ENCODE peak calls at places on chromosomes 3 and 15, in six cellular contexts. H, C, E, U, D and M are unnamed samples.

GRCh38 chr3:153163349-153164008 is 1.5 kb downstream of the RAP2B start:
- DNase-seq in D (no peak), H (peak), E (no peak), C (peak), U (no peak), M (no peak)

GRCh38 chr3:71066356-71066755 is 517.2 kb downstream of the FOXP1 start:
- DNase-seq in E (no peak), U (no peak), C (no peak), H (peak), D (no peak), M (no peak)

GRCh38 chr15:66390670-66391069 is 4.0 kb downstream of the MAP2K1 start:
- DNase-seq in C (peak), E (no peak), H (no peak), D (no peak), U (no peak), M (no peak)

GRCh38 chr3:113783980-113784379 is 37.1 kb downstream of the ATP6V1A start:
- DNase-seq in D (no peak), U (no peak), H (no peak), C (no peak), E (no peak), M (no peak)

GRCh38 chr15:59018833-59019232 is 31.4 kb downstream of the RNF111 start:
- DNase-seq in C (no peak), U (no peak), H (no peak), E (no peak), D (no peak), M (no peak)

GRCh38 chr3:55486857-55487375 is at the start of gene WNT5A:
- DNase-seq in U (no peak), C (peak), D (no peak), E (no peak), H (peak), M (peak)

GRCh38 chr3:57164606-57165573 is at the start of gene IL17RD:
- DNase-seq in U (peak), D (no peak), C (peak), E (peak), H (peak), M (peak)

GRCh38 chr15:84749111-84749991 is 959 bp downstream of the ZNF592 start:
- DNase-seq in H (peak), E (no peak), D (no peak), C (peak), U (no peak), M (no peak)

GRCh38 chr15:41775651-41776050 is 1.4 kb downstream of the MAPKBP1 start:
- DNase-seq in C (no peak), E (no peak), D (no peak), H (peak), U (no peak), M (no peak)

GRCh38 chr3:58322793-58323192 is 9.9 kb upstream of the PXK start:
- DNase-seq in H (no peak), C (no peak), E (no peak), U (no peak), D (no peak), M (no peak)

GRCh38 chr15:42102646-42103235 is 8.4 kb upstream of the PLA2G4D start:
- DNase-seq in E (no peak), U (no peak), H (peak), D (no peak), C (peak), M (no peak)

GRCh38 chr3:29853841-29854397 is 573.0 kb downstream of the RBMS3 start:
- DNase-seq in E (no peak), H (no peak), C (no peak), D (no peak), U (no peak), M (no peak)

GRCh38 chr3:10602769-10603768 is 97.7 kb upstream of the ATP2B2 start:
- DNase-seq in U (no peak), C (no peak), D (no peak), H (no peak), E (no peak), M (no peak)

GRCh38 chr3:193552911-193553310 is 1.8 kb downstream of the ATP13A4 start:
- DNase-seq in C (no peak), E (no peak), U (no peak), D (no peak), H (no peak), M (no peak)

GRCh38 chr3:100844063-100844936 is 135.0 kb downstream of the TFG start:
- DNase-seq in U (no peak), E (no peak), H (no peak), D (no peak), C (no peak), M (no peak)

GRCh38 chr3:77081240-77081661 is 41.4 kb downstream of the ROBO2 start:
- DNase-seq in U (no peak), D (peak), E (no peak), C (peak), H (no peak), M (no peak)

GRCh38 chr15:51093865-51094605 is 671 bp downstream of the TNFAIP8L3 start:
- DNase-seq in E (peak), H (peak), D (no peak), U (no peak), C (peak), M (no peak)

GRCh38 chr15:71085809-71086208 is 29.5 kb upstream of the THSD4 start:
- DNase-seq in C (no peak), U (no peak), E (no peak), H (no peak), D (no peak), M (no peak)

GRCh38 chr15:94387854-94388441 is 156.6 kb downstream of the MCTP2 start:
- DNase-seq in H (no peak), E (no peak), U (no peak), C (no peak), D (no peak), M (no peak)

GRCh38 chr3:161890147-161890625 is 393.6 kb downstream of the OTOL1 start:
- DNase-seq in U (peak), D (peak), E (peak), H (peak), C (peak), M (no peak)

GRCh38 chr15:78727561-78727960 is 83.7 kb downstream of the ADAMTS7 start:
- DNase-seq in C (no peak), U (no peak), E (no peak), D (no peak), H (no peak), M (no peak)

GRCh38 chr3:146308222-146308621 is 57.3 kb upstream of the PLSCR4 start:
- DNase-seq in D (peak), U (no peak), E (no peak), C (peak), H (peak), M (no peak)

GRCh38 chr3:105359098-105359762 is 7.5 kb upstream of the ALCAM start:
- DNase-seq in H (peak), E (no peak), U (no peak), D (no peak), C (peak), M (no peak)

GRCh38 chr3:141011511-141012262 is 39.5 kb upstream of the SPSB4 start:
- DNase-seq in D (no peak), C (peak), U (peak), H (peak), E (peak), M (peak)

GRCh38 chr3:78255403-78255802 is 1215.5 kb downstream of the ROBO2 start:
- DNase-seq in D (peak), H (peak), C (peak), U (no peak), E (no peak), M (no peak)

GRCh38 chr15:61084944-61085367 is 144.1 kb downstream of the RORA start:
- DNase-seq in E (no peak), H (no peak), D (no peak), U (no peak), C (no peak), M (no peak)

GRCh38 chr3:195236801-195237570 is 34.0 kb downstream of the XXYLT1 start:
- DNase-seq in U (no peak), E (no peak), D (no peak), C (no peak), H (no peak), M (peak)

GRCh38 chr3:118863731-118864322 is 170.8 kb downstream of the IGSF11 start:
- DNase-seq in U (peak), D (no peak), H (no peak), C (no peak), E (no peak), M (no peak)
- TF ChIP-seq CTCF in U (peak), D (no peak), H (no peak), C (no peak), E (no peak), M (no peak)

GRCh38 chr15:64836023-64836536 is 5.6 kb upstream of the PLEKHO2 start:
- DNase-seq in H (no peak), C (no peak), U (no peak), D (no peak), E (no peak), M (no peak)
- TF ChIP-seq CTCF in H (no peak), C (no peak), U (no peak), D (no peak), E (peak), M (no peak)

DNA sequence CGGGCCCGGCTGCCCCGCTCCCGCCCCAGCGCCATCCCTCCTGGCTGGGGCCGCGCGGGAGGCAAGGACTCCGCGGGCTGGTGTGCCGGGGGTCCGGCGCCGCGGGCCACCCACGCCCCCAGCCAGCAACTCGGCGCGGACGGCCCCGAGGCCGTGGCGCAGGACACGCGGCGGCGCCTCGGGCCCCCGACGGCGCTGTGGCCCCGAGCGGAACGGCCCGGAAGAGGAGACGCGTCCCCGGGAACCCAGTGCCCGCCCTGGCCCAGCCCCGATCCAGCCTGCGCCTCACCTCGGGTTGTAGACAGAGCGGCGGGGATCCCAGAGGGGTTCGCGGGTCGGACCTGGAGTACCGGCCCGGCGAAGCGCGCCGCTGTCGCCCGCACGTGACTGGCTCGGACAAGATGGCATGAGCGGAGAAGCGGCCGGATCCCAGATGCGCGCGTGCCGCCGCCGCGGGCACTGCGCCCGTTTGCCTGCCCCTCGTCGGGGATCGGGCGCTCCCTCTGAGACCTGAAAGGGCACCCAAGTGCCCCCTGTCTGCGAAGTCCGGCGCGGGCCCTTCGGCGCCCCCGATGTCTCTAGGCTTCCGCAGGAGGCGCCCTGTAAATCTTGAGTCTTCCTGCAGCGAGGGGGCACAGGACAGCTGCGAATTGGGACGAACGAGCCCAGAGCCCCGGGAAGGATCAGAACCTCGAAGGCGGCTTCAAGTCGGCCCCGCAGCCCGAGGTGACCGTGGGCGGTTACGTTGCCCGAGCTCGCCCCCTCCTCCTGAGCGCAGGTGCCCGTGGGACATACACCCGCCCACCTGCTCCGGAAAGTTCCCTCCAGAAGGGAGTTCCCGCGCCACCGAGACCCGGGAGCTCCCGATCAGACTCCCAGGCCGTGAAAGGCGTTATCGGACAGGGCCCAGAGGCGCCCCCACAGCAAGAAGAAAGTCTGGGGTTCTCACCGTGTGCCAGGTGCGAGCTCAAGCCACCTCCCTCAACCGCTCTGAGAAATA is 598 bp upstream of the SFMBT1 start:
- DNase-seq in H (no peak), U (no peak), E (peak), D (no peak), C (peak), M (peak)
- TF ChIP-seq CTCF in H (peak), U (peak), E (peak), D (peak), C (peak), M (no peak)

GRCh38 chr3:131143802-131144201 is 117.1 kb downstream of the NEK11 start:
- DNase-seq in U (no peak), H (no peak), C (no peak), D (no peak), E (no peak), M (no peak)

GRCh38 chr3:131141770-131142169 is 115.1 kb downstream of the NEK11 start:
- DNase-seq in U (no peak), E (no peak), D (no peak), H (no peak), C (no peak), M (no peak)

GRCh38 chr3:131142580-131142979 is 115.9 kb downstream of the NEK11 start:
- DNase-seq in C (peak), D (no peak), U (no peak), E (no peak), H (peak), M (no peak)

GRCh38 chr3:131147534-131147933 is 120.9 kb downstream of the NEK11 start:
- DNase-seq in E (no peak), C (peak), H (peak), U (no peak), D (no peak), M (no peak)
- TF ChIP-seq CTCF in E (no peak), C (no peak), H (no peak), U (no peak), D (no peak), M (no peak)

GRCh38 chr3:119494597-119494996 is 3.8 kb upstream of the TIMMDC1 start:
- DNase-seq in U (no peak), D (no peak), C (no peak), H (no peak), E (no peak), M (no peak)
- TF ChIP-seq CTCF in U (peak), D (no peak), C (peak), H (peak), E (no peak), M (peak)

GRCh38 chr3:127286571-127287140 is 1.2 kb downstream of the PRR20G start:
- DNase-seq in H (peak), D (no peak), E (no peak), U (no peak), C (no peak), M (no peak)

GRCh38 chr3:127289646-127290575 is 2.1 kb upstream of the PRR20G start:
- DNase-seq in E (no peak), D (no peak), C (no peak), U (no peak), H (no peak), M (no peak)

GRCh38 chr3:127288343-127288742 is 497 bp upstream of the PRR20G start:
- DNase-seq in H (no peak), E (no peak), C (no peak), D (no peak), U (no peak), M (no peak)

GRCh38 chr3:127288921-127289645 is 1.2 kb upstream of the PRR20G start:
- DNase-seq in C (no peak), H (no peak), D (no peak), U (no peak), E (no peak), M (no peak)

GRCh38 chr3:127287840-127288239 is at the start of gene PRR20G:
- DNase-seq in E (no peak), U (no peak), C (no peak), D (no peak), H (no peak), M (no peak)
- TF ChIP-seq CTCF in E (no peak), U (no peak), C (no peak), D (no peak), H (no peak), M (no peak)

GRCh38 chr3:170367797-170368196 is 10.3 kb downstream of the SKIL start:
- DNase-seq in D (no peak), C (no peak), U (no peak), H (no peak), E (no peak), M (no peak)

GRCh38 chr3:170372190-170372879 is 14.8 kb downstream of the SKIL start:
- DNase-seq in C (no peak), D (no peak), U (no peak), E (no peak), H (no peak), M (no peak)

GRCh38 chr3:170364965-170365364 is 7.5 kb downstream of the SKIL start:
- DNase-seq in E (no peak), H (no peak), D (no peak), U (no peak), C (no peak), M (no peak)

GRCh38 chr3:170363471-170363994 is 6.0 kb downstream of the SKIL start:
- DNase-seq in E (no peak), D (no peak), C (no peak), H (no peak), U (no peak), M (no peak)

GRCh38 chr3:170368921-170369320 is 11.4 kb downstream of the SKIL start:
- DNase-seq in E (no peak), C (peak), U (no peak), D (no peak), H (no peak), M (no peak)
- TF ChIP-seq CTCF in E (peak), C (peak), U (peak), D (peak), H (peak), M (peak)